ENCODE peak calls at places on chromosomes 3 and 15, in four cellular contexts. T, G, H and L are unnamed samples.

GRCh38 chr3:29338981-29339833 is 58.3 kb downstream of the RBMS3 start:
- DNase-seq in T (no peak), G (no peak), H (no peak), L (no peak)

GRCh38 chr15:66114863-66115425 is 138.6 kb downstream of the MEGF11 start:
- DNase-seq in T (no peak), G (no peak), H (no peak), L (no peak)

GRCh38 chr3:59127071-59127470 is 77.2 kb upstream of the CFAP20DC start:
- DNase-seq in T (no peak), G (no peak), H (no peak), L (peak; percentile 35)

GRCh38 chr15:68372291-68372811 is 59.6 kb downstream of the ITGA11 start:
- DNase-seq in T (peak; percentile 16), G (peak; percentile 43), H (no peak), L (peak; percentile 51)

GRCh38 chr3:159783780-159784747 is 204.6 kb upstream of the IL12A start:
- DNase-seq in T (no peak), G (no peak), H (peak; percentile 4), L (no peak)

GRCh38 chr3:133469140-133469731 is 69.4 kb downstream of the BFSP2 start:
- DNase-seq in T (peak; percentile 91), G (no peak), H (no peak), L (no peak)

GRCh38 chr15:80199869-80200268 is 47.1 kb downstream of the FAH start:
- DNase-seq in T (no peak), G (no peak), H (no peak), L (no peak)

GRCh38 chr3:54957711-54958110 is 29.9 kb upstream of the LRTM1 start:
- DNase-seq in T (no peak), G (no peak), H (no peak), L (no peak)

GRCh38 chr3:152586974-152587373 is 248.0 kb upstream of the P2RY1 start:
- DNase-seq in T (no peak), G (no peak), H (no peak), L (no peak)

GRCh38 chr3:167705840-167706239 is 28.9 kb downstream of the PDCD10 start:
- DNase-seq in T (no peak), G (no peak), H (no peak), L (no peak)

GRCh38 chr3:37348736-37349396 is 174.5 kb upstream of the LRRFIP2 start:
- DNase-seq in T (no peak), G (no peak), H (no peak), L (no peak)

GRCh38 chr3:55746808-55747413 is 259.8 kb upstream of the WNT5A start:
- DNase-seq in T (no peak), G (no peak), H (no peak), L (no peak)

GRCh38 chr3:52026016-52026415 is 30.3 kb upstream of the RPL29 start:
- DNase-seq in T (no peak), G (no peak), H (no peak), L (no peak)

GRCh38 chr3:197408177-197408957 is 110.0 kb upstream of the DLG1 start:
- DNase-seq in T (peak; percentile 16), G (no peak), H (no peak), L (peak; percentile 21)

DNA sequence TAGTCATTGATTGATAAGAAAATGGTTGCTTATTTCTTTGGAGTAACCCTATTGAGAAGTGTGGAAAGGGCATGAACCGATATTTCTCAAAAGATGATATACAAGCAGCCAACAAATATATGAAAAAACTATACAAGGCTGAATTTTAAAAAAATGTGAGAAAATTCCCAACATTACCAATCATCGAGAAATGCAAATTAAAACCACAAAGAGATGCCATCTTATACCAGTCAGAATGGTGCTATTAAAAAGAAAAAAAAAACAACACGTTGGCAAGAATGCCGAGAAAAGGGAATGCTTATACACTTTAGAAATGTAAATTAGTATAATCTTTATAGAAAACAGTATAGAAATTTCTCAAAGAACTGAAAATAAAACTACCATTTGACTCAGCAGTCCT is 77.7 kb upstream of the ROBO1 start:
- DNase-seq in T (no peak), G (no peak), H (no peak), L (no peak)
- TF ChIP-seq SUZ12 in T (no peak), G (no peak), H (no peak), L (no peak)

DNA sequence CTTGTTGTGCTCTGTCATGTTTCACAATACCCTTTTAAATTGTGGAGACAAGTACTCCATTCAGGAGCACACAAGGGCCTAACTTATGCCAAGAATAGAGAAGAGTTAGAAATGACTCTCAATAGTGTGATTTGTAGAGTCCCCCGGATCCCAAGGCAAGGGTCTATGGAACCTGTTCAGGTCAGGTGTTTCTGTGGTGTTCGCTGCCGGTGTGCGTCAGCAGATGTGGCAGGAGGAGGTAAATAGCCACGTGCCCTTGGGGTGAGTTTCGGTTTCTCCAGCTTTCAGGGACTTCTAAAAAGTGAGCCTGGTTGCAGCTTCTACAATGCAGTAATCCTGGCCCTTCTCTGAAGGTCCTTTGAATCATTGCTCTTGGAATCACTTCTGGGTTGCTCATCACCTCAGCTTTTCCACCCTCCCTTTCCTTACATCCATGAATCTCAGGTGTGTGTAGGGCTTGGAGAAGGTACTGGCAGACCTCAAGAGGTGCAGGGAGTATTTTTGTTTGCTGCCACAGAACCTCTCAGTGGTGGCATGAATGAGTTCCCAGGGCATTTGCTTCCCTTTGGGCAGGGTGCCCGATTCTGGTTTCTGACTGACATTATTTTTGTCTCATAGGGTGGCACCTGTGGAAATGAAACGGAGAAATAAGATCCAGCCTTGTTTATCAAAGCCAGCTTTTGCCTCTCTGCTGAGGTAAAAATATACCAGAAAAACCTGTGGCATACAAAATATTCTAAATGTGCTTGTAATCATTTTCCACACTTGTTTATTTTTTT is 7.3 kb downstream of the ST3GAL6 start:
- DNase-seq in T (no peak), G (no peak), H (peak; percentile 53), L (no peak)
- TF ChIP-seq SUZ12 in T (no peak), G (no peak), H (no peak), L (no peak)

DNA sequence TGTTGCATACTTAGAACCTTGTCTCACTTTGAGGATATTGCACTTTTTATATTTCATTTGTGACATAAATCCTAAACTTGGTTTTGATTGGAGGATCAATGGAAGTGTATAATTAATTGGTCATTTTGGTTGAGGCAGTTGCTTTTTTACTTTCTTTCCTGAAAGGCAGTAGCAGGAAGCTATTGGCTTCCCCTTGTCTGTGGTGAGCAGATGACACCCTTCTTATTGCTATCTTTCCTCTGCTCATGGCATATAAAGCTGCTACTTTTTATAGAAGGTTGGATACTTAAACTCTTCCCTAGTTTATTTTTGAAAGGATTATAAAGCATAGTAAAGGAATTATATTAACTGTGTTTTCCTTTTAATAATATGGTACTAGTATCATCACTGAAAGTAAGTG is 28.6 kb downstream of the FAM98B start:
- DNase-seq in T (no peak), G (no peak), H (no peak), L (no peak)
- TF ChIP-seq SUZ12 in T (no peak), G (no peak), H (no peak), L (no peak)

GRCh38 chr3:18618723-18619122 is 193.6 kb upstream of the SATB1 start:
- DNase-seq in T (no peak), G (peak; percentile 11), H (no peak), L (no peak)

GRCh38 chr3:18625085-18625484 is 199.9 kb upstream of the SATB1 start:
- DNase-seq in T (no peak), G (no peak), H (no peak), L (no peak)

DNA sequence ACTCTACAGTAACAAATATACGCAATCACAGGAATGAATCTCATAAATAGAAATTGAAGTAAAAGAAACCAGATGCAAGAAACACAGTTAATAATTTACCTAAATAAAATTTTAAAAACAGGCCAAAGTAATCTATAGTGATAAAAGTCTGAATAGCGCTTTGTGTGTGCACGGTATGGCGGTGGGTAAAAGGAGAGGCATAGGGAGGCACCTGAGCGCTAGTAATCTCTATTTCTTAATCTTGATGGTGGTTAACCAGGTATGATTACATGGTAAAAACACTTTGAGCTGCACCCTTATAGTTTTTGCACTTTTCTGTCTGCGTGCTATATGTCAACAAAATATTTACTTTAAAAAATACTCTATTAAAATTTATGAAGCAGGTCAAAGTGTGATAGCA is 198.1 kb upstream of the SATB1 start:
- DNase-seq in T (no peak), G (no peak), H (no peak), L (no peak)
- TF ChIP-seq SUZ12 in T (no peak), G (no peak), H (no peak), L (no peak)